ENCODE peak calls at places on chromosomes 3 and 15, in six cellular contexts. One of them, this sample, is unnamed.

GRCh38 chr3:146065573-146066006 is 95.4 kb downstream of the PLOD2 start:
- DNase-seq in tibial nerve: no peak
- DNase-seq in hepatocyte: peak; percentile 75
- DNase-seq in endothelial cell: peak; percentile 22
- DNase-seq in Peyer's patch: no peak
- DNase-seq in BJ: peak; percentile 9
- DNase-seq in this sample: peak; percentile 22

GRCh38 chr3:53813229-53813628 is 33.0 kb downstream of the CHDH start:
- DNase-seq in Peyer's patch: no peak
- DNase-seq in endothelial cell: no peak
- DNase-seq in BJ: no peak
- DNase-seq in tibial nerve: no peak
- DNase-seq in hepatocyte: no peak
- DNase-seq in this sample: no peak

GRCh38 chr3:134078169-134078821 is 48.6 kb upstream of the SLCO2A1 start:
- DNase-seq in Peyer's patch: no peak
- DNase-seq in hepatocyte: no peak
- DNase-seq in BJ: no peak
- DNase-seq in endothelial cell: no peak
- DNase-seq in tibial nerve: no peak
- DNase-seq in this sample: no peak

GRCh38 chr3:45188714-45189659 is 37.1 kb downstream of the TMEM158 start:
- DNase-seq in Peyer's patch: no peak
- DNase-seq in BJ: no peak
- DNase-seq in hepatocyte: no peak
- DNase-seq in tibial nerve: no peak
- DNase-seq in endothelial cell: no peak
- DNase-seq in this sample: no peak

GRCh38 chr15:42012241-42012640 is 8.6 kb downstream of the PLA2G4E start:
- DNase-seq in Peyer's patch: no peak
- DNase-seq in tibial nerve: no peak
- DNase-seq in BJ: no peak
- DNase-seq in endothelial cell: no peak
- DNase-seq in hepatocyte: peak; percentile 77
- DNase-seq in this sample: no peak

GRCh38 chr3:138629526-138629925 is 21.0 kb downstream of the FAIM start:
- DNase-seq in Peyer's patch: no peak
- DNase-seq in BJ: no peak
- DNase-seq in endothelial cell: no peak
- DNase-seq in hepatocyte: no peak
- DNase-seq in tibial nerve: no peak
- DNase-seq in this sample: no peak

GRCh38 chr3:64365877-64366276 is 140.6 kb upstream of the PRICKLE2 start:
- DNase-seq in endothelial cell: no peak
- DNase-seq in Peyer's patch: no peak
- DNase-seq in tibial nerve: no peak
- DNase-seq in hepatocyte: no peak
- DNase-seq in BJ: no peak
- DNase-seq in this sample: no peak

GRCh38 chr3:131530843-131531242 is 28.1 kb upstream of the MRPL3 start:
- DNase-seq in hepatocyte: no peak
- DNase-seq in Peyer's patch: no peak
- DNase-seq in endothelial cell: no peak
- DNase-seq in BJ: no peak
- DNase-seq in tibial nerve: no peak
- DNase-seq in this sample: no peak

GRCh38 chr15:76932090-76932966 is 779 bp downstream of the RCN2 start:
- DNase-seq in tibial nerve: no peak
- DNase-seq in hepatocyte: no peak
- DNase-seq in BJ: no peak
- DNase-seq in Peyer's patch: no peak
- DNase-seq in endothelial cell: no peak
- DNase-seq in this sample: no peak

GRCh38 chr3:24332092-24332491 is 162.6 kb downstream of the THRB start:
- DNase-seq in tibial nerve: no peak
- DNase-seq in endothelial cell: no peak
- DNase-seq in Peyer's patch: no peak
- DNase-seq in hepatocyte: no peak
- DNase-seq in BJ: no peak
- DNase-seq in this sample: no peak

GRCh38 chr15:77612958-77613601 is 19.6 kb downstream of the LINGO1 start:
- DNase-seq in hepatocyte: no peak
- DNase-seq in Peyer's patch: no peak
- DNase-seq in BJ: no peak
- DNase-seq in endothelial cell: no peak
- DNase-seq in tibial nerve: no peak
- DNase-seq in this sample: no peak

GRCh38 chr3:193971268-193971751 is 164.6 kb upstream of the HES1 start:
- DNase-seq in BJ: no peak
- DNase-seq in tibial nerve: no peak
- DNase-seq in endothelial cell: no peak
- DNase-seq in Peyer's patch: no peak
- DNase-seq in hepatocyte: no peak
- DNase-seq in this sample: no peak

DNA sequence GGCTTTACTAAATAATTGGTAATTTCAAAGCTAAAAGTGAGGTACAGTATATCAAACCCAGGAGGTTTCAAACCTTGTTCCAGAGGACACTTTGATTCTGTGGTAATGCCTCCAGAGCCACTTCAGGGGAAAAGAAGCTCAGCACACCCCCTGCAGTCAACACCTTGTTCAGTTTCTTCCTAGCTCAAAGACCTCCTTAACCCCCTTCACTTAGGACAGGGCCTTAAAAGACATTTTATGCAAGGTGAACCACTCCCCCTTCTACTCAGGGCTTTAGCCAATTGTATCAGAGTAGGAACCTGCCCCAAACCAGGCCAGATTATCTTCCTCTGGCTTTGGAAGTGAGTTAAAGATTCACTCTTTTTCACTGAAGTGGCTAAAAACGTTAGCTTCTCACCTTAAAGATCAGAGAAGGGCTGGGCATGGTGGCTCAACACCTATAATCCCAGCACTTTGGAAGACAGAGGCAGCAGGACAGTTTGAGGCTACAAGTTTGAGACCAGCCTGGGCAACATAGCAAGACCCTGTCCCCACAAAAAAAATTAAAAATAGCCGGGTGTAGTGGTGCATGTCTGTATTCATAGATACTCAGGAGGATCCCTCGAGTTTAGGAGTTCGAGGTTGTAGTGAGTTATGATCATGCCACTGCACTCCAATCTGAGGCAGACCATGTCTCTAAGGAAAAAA is 3.4 kb downstream of the DENND6A start:
- DNase-seq in Peyer's patch: no peak
- DNase-seq in BJ: no peak
- DNase-seq in hepatocyte: no peak
- DNase-seq in tibial nerve: no peak
- DNase-seq in endothelial cell: no peak
- DNase-seq in this sample: no peak
- TF ChIP-seq CTCF in Peyer's patch: no peak
- TF ChIP-seq CTCF in BJ: no peak
- TF ChIP-seq CTCF in hepatocyte: no peak
- TF ChIP-seq CTCF in tibial nerve: no peak
- TF ChIP-seq CTCF in endothelial cell: no peak
- TF ChIP-seq CTCF in this sample: no peak

DNA sequence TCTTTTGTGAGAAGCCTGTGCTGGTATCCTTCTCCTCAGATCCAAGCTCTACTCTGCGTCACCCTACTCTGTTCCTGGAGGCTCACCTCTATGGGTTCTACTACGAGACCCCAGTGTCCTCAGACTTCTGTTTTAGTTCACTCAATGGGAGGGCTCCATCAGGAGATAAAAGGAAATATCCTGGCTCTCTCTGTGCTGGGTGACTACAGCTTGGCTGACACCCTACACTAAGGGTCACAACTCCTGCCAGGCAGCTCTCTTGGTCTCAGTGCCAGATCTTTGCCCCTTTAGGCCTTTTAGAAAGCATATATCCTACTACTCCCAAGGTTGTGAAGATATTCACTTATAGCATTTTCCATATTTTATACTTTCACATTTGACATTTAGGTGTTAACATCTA is 46.5 kb downstream of the SPG11 start:
- DNase-seq in tibial nerve: no peak
- DNase-seq in BJ: no peak
- DNase-seq in Peyer's patch: no peak
- DNase-seq in hepatocyte: no peak
- DNase-seq in endothelial cell: no peak
- DNase-seq in this sample: no peak
- TF ChIP-seq CTCF in tibial nerve: no peak
- TF ChIP-seq CTCF in BJ: no peak
- TF ChIP-seq CTCF in Peyer's patch: no peak
- TF ChIP-seq CTCF in hepatocyte: no peak
- TF ChIP-seq CTCF in endothelial cell: no peak
- TF ChIP-seq CTCF in this sample: no peak

DNA sequence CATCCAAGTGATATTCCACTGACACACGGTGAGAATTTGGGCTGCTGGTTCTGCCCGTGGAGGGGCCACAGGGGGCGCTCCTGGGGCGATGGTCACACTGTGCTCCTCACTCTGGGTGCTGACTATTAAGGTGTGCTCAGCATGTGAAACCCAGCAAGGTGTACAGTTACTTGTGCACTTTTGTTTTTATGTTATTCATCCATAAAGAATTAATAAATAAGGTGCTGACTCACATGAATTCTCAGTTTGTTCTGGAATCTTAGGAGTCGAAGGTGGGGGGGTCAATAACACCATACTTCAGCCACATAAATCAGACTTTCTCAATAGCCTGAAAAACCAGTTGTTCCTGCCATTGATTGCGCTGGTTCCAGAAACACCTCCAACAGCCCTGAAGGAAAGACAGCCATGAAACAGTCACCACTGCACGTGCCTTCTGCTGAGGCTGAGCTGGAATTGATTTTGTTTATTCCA is 53.5 kb upstream of the SPATA12 start:
- DNase-seq in hepatocyte: peak; percentile 45
- DNase-seq in tibial nerve: no peak
- DNase-seq in BJ: no peak
- DNase-seq in endothelial cell: peak; percentile 30
- DNase-seq in Peyer's patch: no peak
- DNase-seq in this sample: no peak
- TF ChIP-seq CTCF in hepatocyte: no peak
- TF ChIP-seq CTCF in tibial nerve: no peak
- TF ChIP-seq CTCF in BJ: peak; percentile 30
- TF ChIP-seq CTCF in endothelial cell: peak; percentile 12
- TF ChIP-seq CTCF in Peyer's patch: no peak
- TF ChIP-seq CTCF in this sample: peak; percentile 66

DNA sequence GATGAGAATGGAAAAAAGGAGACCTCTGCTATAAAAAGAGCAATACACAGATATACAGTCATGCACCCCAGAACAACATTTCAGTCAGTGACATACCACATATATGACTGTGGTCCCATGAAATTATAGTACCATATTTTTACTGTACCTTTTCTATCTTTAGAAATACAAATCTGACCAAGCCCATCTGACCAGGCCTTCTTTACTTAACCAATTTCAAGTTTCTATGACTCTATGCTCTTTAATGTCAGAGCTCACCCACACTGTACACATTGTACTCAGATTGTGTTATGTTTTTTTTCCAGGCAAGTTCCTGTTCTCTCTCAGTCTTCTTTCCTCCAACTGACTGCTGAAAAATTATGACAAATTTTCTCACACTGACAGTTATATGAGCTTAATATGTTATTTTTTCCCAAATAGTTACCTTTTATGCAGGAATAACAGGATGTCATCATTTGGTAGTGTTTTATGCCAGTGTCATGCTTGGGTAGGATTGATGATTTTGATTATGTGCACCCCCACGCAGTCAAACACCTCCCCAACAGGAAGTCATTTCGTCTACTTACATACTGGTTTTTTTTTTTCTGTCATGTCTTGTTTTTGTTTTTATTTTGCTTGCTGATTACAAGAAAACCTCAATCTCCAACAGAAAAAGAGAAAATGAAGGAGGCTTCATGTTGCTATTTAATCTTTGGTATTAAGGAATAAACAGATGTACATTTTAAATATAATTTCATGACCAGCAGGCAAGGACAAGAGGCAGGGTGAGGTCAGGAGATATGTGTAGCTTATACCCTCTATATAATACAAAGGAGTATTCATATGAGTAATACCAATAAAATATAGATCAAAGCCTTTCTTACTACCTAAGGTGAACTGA is 8.2 kb upstream of the CBLB start:
- DNase-seq in tibial nerve: no peak
- DNase-seq in hepatocyte: no peak
- DNase-seq in Peyer's patch: no peak
- DNase-seq in BJ: no peak
- DNase-seq in endothelial cell: no peak
- DNase-seq in this sample: no peak
- TF ChIP-seq CTCF in tibial nerve: no peak
- TF ChIP-seq CTCF in hepatocyte: no peak
- TF ChIP-seq CTCF in Peyer's patch: no peak
- TF ChIP-seq CTCF in BJ: no peak
- TF ChIP-seq CTCF in endothelial cell: no peak
- TF ChIP-seq CTCF in this sample: no peak

GRCh38 chr3:25910997-25911396 is 121.1 kb downstream of the OXSM start:
- DNase-seq in tibial nerve: no peak
- DNase-seq in hepatocyte: peak; percentile 24
- DNase-seq in endothelial cell: no peak
- DNase-seq in BJ: no peak
- DNase-seq in Peyer's patch: peak; percentile 26
- DNase-seq in this sample: no peak
- TF ChIP-seq CTCF in tibial nerve: no peak
- TF ChIP-seq CTCF in hepatocyte: peak; percentile 30
- TF ChIP-seq CTCF in endothelial cell: peak; percentile 54
- TF ChIP-seq CTCF in BJ: peak; percentile 20
- TF ChIP-seq CTCF in Peyer's patch: peak; percentile 26
- TF ChIP-seq CTCF in this sample: peak; percentile 68

GRCh38 chr3:22245817-22246583 is 495.0 kb upstream of the ZNF385D start:
- DNase-seq in endothelial cell: no peak
- DNase-seq in tibial nerve: no peak
- DNase-seq in hepatocyte: no peak
- DNase-seq in BJ: no peak
- DNase-seq in Peyer's patch: no peak
- DNase-seq in this sample: no peak

GRCh38 chr3:22245122-22245521 is 494.1 kb upstream of the ZNF385D start:
- DNase-seq in Peyer's patch: no peak
- DNase-seq in tibial nerve: peak; percentile 20
- DNase-seq in BJ: peak; percentile 91
- DNase-seq in endothelial cell: no peak
- DNase-seq in hepatocyte: peak; percentile 20
- DNase-seq in this sample: peak; percentile 25

GRCh38 chr3:22236490-22237271 is 485.7 kb upstream of the ZNF385D start:
- DNase-seq in Peyer's patch: no peak
- DNase-seq in BJ: no peak
- DNase-seq in hepatocyte: no peak
- DNase-seq in endothelial cell: no peak
- DNase-seq in tibial nerve: no peak
- DNase-seq in this sample: no peak

DNA sequence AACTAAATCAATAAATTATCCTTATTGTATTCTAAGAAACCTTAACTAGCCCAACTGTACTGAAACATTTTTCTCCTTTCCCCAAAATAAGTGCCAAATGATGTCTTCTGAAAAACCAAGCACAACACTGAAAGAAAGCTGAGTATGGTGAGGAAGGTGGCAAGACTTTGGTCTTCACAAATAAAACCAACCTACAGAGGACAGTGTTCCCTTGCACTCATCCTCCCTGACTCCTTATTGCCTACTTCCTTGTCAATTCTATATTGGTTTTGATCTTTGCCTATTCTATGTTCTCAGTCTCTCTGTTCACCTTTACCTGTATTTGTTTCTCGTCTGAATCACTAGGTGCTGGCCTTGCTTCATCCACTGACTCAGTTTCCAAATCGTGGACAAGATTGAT is 490.1 kb upstream of the ZNF385D start:
- DNase-seq in BJ: no peak
- DNase-seq in hepatocyte: no peak
- DNase-seq in endothelial cell: no peak
- DNase-seq in tibial nerve: no peak
- DNase-seq in Peyer's patch: no peak
- DNase-seq in this sample: no peak
- TF ChIP-seq CTCF in BJ: no peak
- TF ChIP-seq CTCF in hepatocyte: no peak
- TF ChIP-seq CTCF in endothelial cell: no peak
- TF ChIP-seq CTCF in tibial nerve: no peak
- TF ChIP-seq CTCF in Peyer's patch: no peak
- TF ChIP-seq CTCF in this sample: peak; percentile 14